ENCODE peak calls at places on chromosomes 11 and 22, in ten cellular contexts. One of them, this sample, is unnamed.

GRCh38 chr22:35133702-35134395 is 67.9 kb downstream of the ISX start:
- DNase-seq in body of pancreas: no peak
- DNase-seq in NB4: no peak
- DNase-seq in HCT116: no peak
- DNase-seq in tibial nerve: no peak
- DNase-seq in GM12891: no peak
- DNase-seq in K562: peak
- DNase-seq in sigmoid colon: no peak
- DNase-seq in right lobe of liver: no peak
- DNase-seq in transverse colon: peak
- DNase-seq in this sample: no peak

GRCh38 chr11:60954421-60954820 is 2.4 kb upstream of the SLC15A3 start:
- DNase-seq in sigmoid colon: no peak
- DNase-seq in transverse colon: no peak
- DNase-seq in body of pancreas: no peak
- DNase-seq in K562: no peak
- DNase-seq in tibial nerve: no peak
- DNase-seq in NB4: peak
- DNase-seq in right lobe of liver: no peak
- DNase-seq in GM12891: no peak
- DNase-seq in HCT116: no peak
- DNase-seq in this sample: no peak

GRCh38 chr11:93740802-93741093 is 547 bp downstream of the TAF1D start:
- DNase-seq in body of pancreas: peak
- DNase-seq in NB4: peak
- DNase-seq in right lobe of liver: peak
- DNase-seq in sigmoid colon: peak
- DNase-seq in tibial nerve: peak
- DNase-seq in transverse colon: peak
- DNase-seq in GM12891: peak
- DNase-seq in HCT116: no peak
- DNase-seq in K562: no peak
- DNase-seq in this sample: peak

GRCh38 chr22:40533712-40534378 is 102.7 kb downstream of the MRTFA start:
- DNase-seq in tibial nerve: no peak
- DNase-seq in right lobe of liver: no peak
- DNase-seq in body of pancreas: no peak
- DNase-seq in GM12891: peak
- DNase-seq in HCT116: no peak
- DNase-seq in transverse colon: peak
- DNase-seq in sigmoid colon: no peak
- DNase-seq in NB4: peak
- DNase-seq in K562: peak
- DNase-seq in this sample: peak

GRCh38 chr11:84795698-84796097 is 831.4 kb downstream of the DLG2 start:
- DNase-seq in transverse colon: no peak
- DNase-seq in body of pancreas: no peak
- DNase-seq in tibial nerve: no peak
- DNase-seq in GM12891: no peak
- DNase-seq in right lobe of liver: no peak
- DNase-seq in NB4: no peak
- DNase-seq in sigmoid colon: no peak
- DNase-seq in HCT116: no peak
- DNase-seq in K562: no peak
- DNase-seq in this sample: no peak

GRCh38 chr11:119701591-119702260 is 27.3 kb downstream of the NECTIN1 start:
- DNase-seq in sigmoid colon: no peak
- DNase-seq in right lobe of liver: no peak
- DNase-seq in transverse colon: no peak
- DNase-seq in body of pancreas: no peak
- DNase-seq in tibial nerve: no peak
- DNase-seq in GM12891: no peak
- DNase-seq in NB4: no peak
- DNase-seq in K562: no peak
- DNase-seq in HCT116: no peak
- DNase-seq in this sample: no peak

GRCh38 chr11:69135420-69136363 is 20.0 kb upstream of the SMIM38 start:
- DNase-seq in NB4: no peak
- DNase-seq in body of pancreas: peak
- DNase-seq in sigmoid colon: no peak
- DNase-seq in HCT116: no peak
- DNase-seq in right lobe of liver: no peak
- DNase-seq in transverse colon: no peak
- DNase-seq in K562: no peak
- DNase-seq in tibial nerve: peak
- DNase-seq in GM12891: no peak
- DNase-seq in this sample: no peak

GRCh38 chr11:130786987-130787688 is 129.1 kb downstream of the SNX19 start:
- DNase-seq in sigmoid colon: no peak
- DNase-seq in NB4: no peak
- DNase-seq in transverse colon: no peak
- DNase-seq in HCT116: no peak
- DNase-seq in tibial nerve: no peak
- DNase-seq in K562: no peak
- DNase-seq in GM12891: no peak
- DNase-seq in body of pancreas: peak
- DNase-seq in right lobe of liver: no peak
- DNase-seq in this sample: no peak

GRCh38 chr11:43505171-43505570 is 146.5 kb downstream of the TTC17 start:
- DNase-seq in tibial nerve: no peak
- DNase-seq in HCT116: no peak
- DNase-seq in NB4: no peak
- DNase-seq in K562: no peak
- DNase-seq in body of pancreas: no peak
- DNase-seq in right lobe of liver: no peak
- DNase-seq in transverse colon: no peak
- DNase-seq in sigmoid colon: no peak
- DNase-seq in GM12891: no peak
- DNase-seq in this sample: no peak

GRCh38 chr11:43508511-43508918 is 149.8 kb downstream of the TTC17 start:
- DNase-seq in transverse colon: peak
- DNase-seq in NB4: peak
- DNase-seq in body of pancreas: no peak
- DNase-seq in HCT116: no peak
- DNase-seq in sigmoid colon: no peak
- DNase-seq in tibial nerve: no peak
- DNase-seq in GM12891: no peak
- DNase-seq in K562: no peak
- DNase-seq in right lobe of liver: no peak
- DNase-seq in this sample: no peak

GRCh38 chr11:43503417-43503816 is 144.7 kb downstream of the TTC17 start:
- DNase-seq in sigmoid colon: no peak
- DNase-seq in GM12891: no peak
- DNase-seq in NB4: peak
- DNase-seq in transverse colon: no peak
- DNase-seq in right lobe of liver: no peak
- DNase-seq in HCT116: no peak
- DNase-seq in K562: no peak
- DNase-seq in body of pancreas: no peak
- DNase-seq in tibial nerve: no peak
- DNase-seq in this sample: no peak

GRCh38 chr11:43507171-43507570 is 148.5 kb downstream of the TTC17 start:
- DNase-seq in HCT116: no peak
- DNase-seq in NB4: no peak
- DNase-seq in K562: no peak
- DNase-seq in tibial nerve: no peak
- DNase-seq in right lobe of liver: no peak
- DNase-seq in sigmoid colon: no peak
- DNase-seq in GM12891: no peak
- DNase-seq in body of pancreas: no peak
- DNase-seq in transverse colon: no peak
- DNase-seq in this sample: no peak

DNA sequence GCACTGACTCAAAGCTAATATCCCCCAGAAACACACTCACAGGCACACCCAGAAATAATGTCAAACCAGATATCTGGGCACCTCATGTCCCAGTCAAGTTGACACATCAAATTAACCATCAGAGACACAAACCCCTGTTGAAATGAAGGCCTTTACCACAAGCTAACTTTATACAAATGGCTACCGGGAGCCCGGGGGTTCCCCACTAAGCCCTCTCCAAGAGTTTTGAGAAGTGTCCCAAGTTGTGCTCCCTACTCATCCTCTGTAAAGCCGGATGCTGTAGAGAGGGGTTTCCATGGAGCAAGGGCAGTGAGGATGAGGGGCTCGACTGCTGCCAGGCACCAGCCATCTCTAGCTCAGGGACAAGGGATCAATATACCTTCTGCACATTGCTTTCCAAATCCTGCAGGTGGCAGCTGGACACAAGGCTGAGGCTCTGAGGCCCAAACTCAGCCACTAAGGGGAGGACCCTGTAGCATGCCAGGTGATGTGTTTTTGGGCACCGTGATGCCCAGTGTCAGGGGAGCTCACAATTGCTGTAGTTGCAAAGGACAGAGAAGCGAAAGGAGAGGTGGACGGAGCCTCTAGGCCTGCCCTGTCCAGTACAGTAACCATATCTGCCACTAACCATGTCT is 145.7 kb downstream of the TTC17 start:
- DNase-seq in NB4: peak
- DNase-seq in transverse colon: no peak
- DNase-seq in sigmoid colon: no peak
- DNase-seq in right lobe of liver: no peak
- DNase-seq in tibial nerve: no peak
- DNase-seq in body of pancreas: peak
- DNase-seq in HCT116: peak
- DNase-seq in K562: no peak
- DNase-seq in GM12891: no peak
- DNase-seq in this sample: peak
- TF ChIP-seq POLR2A in NB4: no peak
- TF ChIP-seq POLR2A in transverse colon: no peak
- TF ChIP-seq POLR2A in sigmoid colon: no peak
- TF ChIP-seq POLR2A in right lobe of liver: no peak
- TF ChIP-seq POLR2A in tibial nerve: no peak
- TF ChIP-seq POLR2A in body of pancreas: no peak
- TF ChIP-seq POLR2A in HCT116: no peak
- TF ChIP-seq POLR2A in K562: no peak
- TF ChIP-seq POLR2A in GM12891: no peak
- TF ChIP-seq POLR2A in this sample: no peak

GRCh38 chr22:42533638-42533977 is 14.0 kb upstream of the RRP7A start:
- DNase-seq in NB4: no peak
- DNase-seq in K562: no peak
- DNase-seq in transverse colon: no peak
- DNase-seq in HCT116: no peak
- DNase-seq in right lobe of liver: no peak
- DNase-seq in body of pancreas: no peak
- DNase-seq in sigmoid colon: no peak
- DNase-seq in GM12891: no peak
- DNase-seq in tibial nerve: no peak
- DNase-seq in this sample: no peak
- TF ChIP-seq POLR2A in NB4: no peak
- TF ChIP-seq POLR2A in K562: no peak
- TF ChIP-seq POLR2A in transverse colon: no peak
- TF ChIP-seq POLR2A in HCT116: no peak
- TF ChIP-seq POLR2A in right lobe of liver: no peak
- TF ChIP-seq POLR2A in body of pancreas: no peak
- TF ChIP-seq POLR2A in sigmoid colon: no peak
- TF ChIP-seq POLR2A in GM12891: no peak
- TF ChIP-seq POLR2A in tibial nerve: no peak
- TF ChIP-seq POLR2A in this sample: no peak

DNA sequence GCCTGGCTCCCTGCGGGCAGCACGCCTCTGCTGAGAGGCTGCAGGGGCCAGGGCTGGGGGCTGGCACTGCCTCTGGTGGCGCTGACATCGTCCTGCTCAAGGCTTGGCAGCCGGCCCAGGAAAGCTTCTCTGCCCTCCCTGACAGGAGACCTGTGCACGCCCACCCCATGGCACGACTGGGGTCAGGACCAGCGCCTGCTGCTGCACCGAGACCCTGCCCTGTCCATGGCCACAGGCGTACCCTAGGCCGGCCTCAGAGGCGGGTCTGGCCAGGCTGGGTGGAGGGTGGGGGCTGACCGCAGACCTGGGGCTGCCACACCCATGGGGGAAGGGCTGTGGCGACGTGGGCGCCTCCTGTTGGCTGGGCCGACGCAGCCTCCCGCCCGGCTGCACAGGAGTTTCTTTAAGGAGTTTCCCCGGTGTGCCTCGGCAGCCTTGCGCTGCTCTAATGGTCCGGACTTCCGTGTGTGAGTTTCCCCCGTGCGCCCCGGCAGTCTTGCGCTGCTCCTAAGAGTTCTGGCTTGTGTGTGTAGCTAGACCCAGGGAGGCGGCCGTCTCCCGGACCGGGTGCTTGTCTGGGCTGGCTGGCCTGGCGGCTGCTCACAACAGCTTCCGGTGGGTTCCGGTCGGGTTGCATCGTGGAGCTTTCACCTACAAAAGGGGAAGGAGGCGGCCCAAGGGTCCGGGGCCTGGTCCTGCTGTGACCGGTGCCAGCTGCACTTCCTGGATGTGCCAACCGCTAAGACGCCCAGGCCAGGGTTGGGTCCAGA is 4.7 kb downstream of the TRABD start:
- DNase-seq in tibial nerve: peak
- DNase-seq in right lobe of liver: peak
- DNase-seq in HCT116: peak
- DNase-seq in K562: peak
- DNase-seq in transverse colon: peak
- DNase-seq in NB4: peak
- DNase-seq in body of pancreas: peak
- DNase-seq in sigmoid colon: peak
- DNase-seq in GM12891: peak
- DNase-seq in this sample: peak
- TF ChIP-seq POLR2A in tibial nerve: no peak
- TF ChIP-seq POLR2A in right lobe of liver: peak
- TF ChIP-seq POLR2A in HCT116: peak
- TF ChIP-seq POLR2A in K562: peak
- TF ChIP-seq POLR2A in transverse colon: peak
- TF ChIP-seq POLR2A in NB4: peak
- TF ChIP-seq POLR2A in body of pancreas: peak
- TF ChIP-seq POLR2A in sigmoid colon: no peak
- TF ChIP-seq POLR2A in GM12891: peak
- TF ChIP-seq POLR2A in this sample: peak

DNA sequence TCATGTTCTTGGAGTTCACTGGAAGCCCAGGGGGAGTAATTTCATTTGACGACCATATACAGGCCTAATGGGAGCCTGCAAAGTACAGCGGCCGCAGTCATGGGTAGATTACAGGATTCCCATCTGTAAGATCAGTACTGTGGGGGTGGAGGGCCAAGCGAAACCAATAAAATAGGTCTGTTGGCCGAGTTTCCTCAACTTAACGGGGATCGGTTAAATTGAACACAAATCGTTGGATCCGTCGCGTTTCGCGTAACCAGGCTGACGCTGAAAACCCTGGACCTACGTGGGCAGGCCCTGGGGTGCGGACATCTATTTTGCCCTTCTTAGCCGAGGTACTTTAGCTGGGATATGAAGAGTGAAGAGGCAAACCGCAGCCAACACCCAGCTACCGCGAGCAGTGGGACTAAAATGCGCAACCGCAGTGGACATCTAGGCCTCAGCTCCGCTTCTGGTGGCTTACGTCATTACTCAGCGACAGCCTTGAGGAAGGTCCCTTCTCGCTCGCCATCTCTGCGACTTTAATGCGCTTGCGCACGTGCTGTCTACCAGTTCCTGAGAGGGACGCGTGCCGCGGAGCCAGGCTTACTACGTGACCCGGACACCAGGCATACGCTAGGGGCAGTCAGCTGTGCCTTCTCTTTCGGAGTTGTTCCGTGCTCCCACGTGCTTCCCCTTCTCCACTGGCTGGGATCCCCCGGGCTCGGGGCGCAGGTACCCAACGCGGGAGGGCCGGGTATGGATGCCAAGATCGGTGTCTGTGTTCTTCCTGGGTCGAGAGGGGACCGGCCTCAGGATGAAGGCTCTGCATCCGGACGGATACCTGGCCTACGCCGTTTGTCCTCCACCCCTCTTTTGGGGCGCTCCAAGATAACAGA is at the start of gene NAT10:
- DNase-seq in body of pancreas: peak
- DNase-seq in HCT116: peak
- DNase-seq in tibial nerve: peak
- DNase-seq in GM12891: peak
- DNase-seq in K562: peak
- DNase-seq in right lobe of liver: peak
- DNase-seq in NB4: peak
- DNase-seq in transverse colon: peak
- DNase-seq in sigmoid colon: peak
- DNase-seq in this sample: peak
- TF ChIP-seq POLR2A in body of pancreas: peak
- TF ChIP-seq POLR2A in HCT116: peak
- TF ChIP-seq POLR2A in tibial nerve: peak
- TF ChIP-seq POLR2A in GM12891: peak
- TF ChIP-seq POLR2A in K562: peak
- TF ChIP-seq POLR2A in right lobe of liver: peak
- TF ChIP-seq POLR2A in NB4: peak
- TF ChIP-seq POLR2A in transverse colon: peak
- TF ChIP-seq POLR2A in sigmoid colon: peak
- TF ChIP-seq POLR2A in this sample: peak

This sample was measured in erythroblast.